ENCODE peak calls at places on chromosome 9, in five cellular contexts. C, E, J, R and W are unnamed samples.
A peak's percentile ranks its signal among the peaks of the same experiment; 100 is the strongest.

GRCh38 chr9:70195456-70195855 is 63.3 kb upstream of the SMC5 start:
- DNase-seq in J (no peak), C (no peak), R (no peak), E (no peak), W (no peak)

GRCh38 chr9:87684627-87685204 is 41.2 kb upstream of the CTSL start:
- DNase-seq in J (peak; percentile 19), C (no peak), E (peak; percentile 60), R (no peak), W (peak; percentile 73)

GRCh38 chr9:100601216-100601615 is 23.3 kb downstream of the CAVIN4 start:
- DNase-seq in E (peak; percentile 32), C (no peak), J (peak; percentile 69), R (no peak), W (peak; percentile 54)

GRCh38 chr9:108254236-108254635 is 601.5 kb downstream of the ACTL7B start:
- DNase-seq in R (no peak), C (no peak), J (no peak), E (no peak), W (no peak)

GRCh38 chr9:95225016-95225745 is 92.3 kb downstream of the FANCC start:
- DNase-seq in J (peak; percentile 2), C (no peak), R (no peak), E (no peak), W (peak; percentile 27)

GRCh38 chr9:22469928-22470544 is 23.4 kb downstream of the DMRTA1 start:
- DNase-seq in J (peak; percentile 24), E (no peak), R (peak; percentile 3), C (no peak), W (peak; percentile 30)

GRCh38 chr9:60545346-60546315 is 368.6 kb upstream of the SPATA31A5 start:
- DNase-seq in R (no peak), E (no peak), J (no peak), C (no peak), W (no peak)

GRCh38 chr9:32701321-32702022 is 66.0 kb upstream of the TAF1L start:
- DNase-seq in J (no peak), C (no peak), R (no peak), E (no peak), W (no peak)

GRCh38 chr9:92963831-92964606 is 16.7 kb downstream of the FGD3 start:
- DNase-seq in J (peak; percentile 39), R (peak; percentile 80), E (no peak), C (no peak), W (no peak)

GRCh38 chr9:129697111-129697955 is 31.9 kb downstream of the PRRX2 start:
- DNase-seq in E (peak; percentile 51), J (no peak), C (no peak), R (no peak), W (peak; percentile 44)

GRCh38 chr9:90102292-90102901 is 497.6 kb downstream of the GADD45G start:
- DNase-seq in R (peak; percentile 36), C (peak; percentile 53), J (peak; percentile 71), E (peak; percentile 66), W (peak; percentile 88)

GRCh38 chr9:3608011-3608410 is 82.2 kb upstream of the RFX3 start:
- DNase-seq in J (no peak), E (no peak), R (peak; percentile 46), C (no peak), W (no peak)

GRCh38 chr9:134433101-134433500 is 106.8 kb downstream of the RXRA start:
- DNase-seq in C (no peak), E (no peak), J (no peak), R (no peak), W (no peak)

GRCh38 chr9:72734631-72735030 is 213.2 kb downstream of the TMC1 start:
- DNase-seq in C (no peak), E (no peak), R (no peak), J (no peak), W (no peak)

GRCh38 chr9:132237481-132237880 is 75.6 kb downstream of the NTNG2 start:
- DNase-seq in C (no peak), J (no peak), E (no peak), R (no peak), W (peak; percentile 37)

GRCh38 chr9:17528859-17529258 is 50.0 kb upstream of the SH3GL2 start:
- DNase-seq in E (no peak), J (no peak), R (no peak), C (no peak), W (no peak)

GRCh38 chr9:88998911-88999310 is 7.6 kb downstream of the S1PR3 start:
- DNase-seq in R (no peak), C (no peak), J (no peak), E (no peak), W (no peak)

GRCh38 chr9:89002987-89003386 is 11.7 kb downstream of the S1PR3 start:
- DNase-seq in C (no peak), J (no peak), R (no peak), E (no peak), W (no peak)

GRCh38 chr9:89001917-89002540 is 10.8 kb downstream of the S1PR3 start:
- DNase-seq in R (no peak), J (no peak), E (no peak), C (no peak), W (no peak)

GRCh38 chr9:89000281-89000875 is 9.1 kb downstream of the S1PR3 start:
- DNase-seq in J (no peak), R (no peak), E (no peak), C (no peak), W (no peak)

DNA sequence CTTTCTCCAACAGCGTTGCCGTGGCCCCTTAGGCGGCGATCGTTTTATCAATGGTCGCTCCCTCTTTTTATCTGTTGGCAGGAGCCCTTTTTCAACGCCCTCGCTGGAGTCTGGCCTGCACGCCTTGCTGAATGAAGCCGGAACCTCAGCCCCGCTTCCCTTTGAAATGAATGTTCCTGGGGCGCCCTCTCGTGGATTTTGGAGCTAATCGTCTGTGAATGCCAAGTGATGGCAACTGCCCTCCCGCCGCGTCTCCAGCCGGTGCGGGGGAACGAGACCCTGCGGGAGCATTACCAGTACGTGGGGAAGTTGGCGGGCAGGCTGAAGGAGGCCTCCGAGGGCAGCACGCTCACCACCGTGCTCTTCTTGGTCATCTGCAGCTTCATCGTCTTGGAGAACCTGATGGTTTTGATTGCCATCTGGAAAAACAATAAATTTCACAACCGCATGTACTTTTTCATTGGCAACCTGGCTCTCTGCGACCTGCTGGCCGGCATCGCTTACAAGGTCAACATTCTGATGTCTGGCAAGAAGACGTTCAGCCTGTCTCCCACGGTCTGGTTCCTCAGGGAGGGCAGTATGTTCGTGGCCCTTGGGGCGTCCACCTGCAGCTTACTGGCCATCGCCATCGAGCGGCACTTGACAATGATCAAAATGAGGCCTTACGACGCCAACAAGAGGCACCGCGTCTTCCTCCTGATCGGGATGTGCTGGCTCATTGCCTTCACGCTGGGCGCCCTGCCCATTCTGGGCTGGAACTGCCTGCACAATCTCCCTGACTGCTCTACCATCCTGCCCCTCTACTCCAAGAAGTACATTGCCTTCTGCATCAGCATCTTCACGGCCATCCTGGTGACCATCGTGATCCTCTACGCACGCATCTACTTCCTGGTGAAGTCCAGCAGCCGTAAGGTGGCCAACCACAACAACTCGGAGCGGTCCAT is 10.0 kb downstream of the S1PR3 start:
- DNase-seq in E (peak; percentile 33), C (peak; percentile 82), J (peak; percentile 65), R (no peak), W (peak; percentile 76)
- TF ChIP-seq KDM1A in E (no peak), C (no peak), J (no peak), R (no peak), W (no peak)

GRCh38 chr9:33782395-33783152 is 12.8 kb upstream of the PRSS3 start:
- DNase-seq in E (no peak), R (no peak), J (no peak), C (no peak), W (no peak)
- TF ChIP-seq KDM1A in E (no peak), R (no peak), J (no peak), C (no peak), W (no peak)

GRCh38 chr9:120182011-120182410 is 398.0 kb downstream of the CDK5RAP2 start:
- DNase-seq in C (no peak), J (no peak), R (no peak), E (no peak), W (no peak)

GRCh38 chr9:120187758-120188157 is 392.2 kb downstream of the CDK5RAP2 start:
- DNase-seq in C (no peak), J (no peak), R (no peak), E (peak; percentile 18), W (no peak)

GRCh38 chr9:120183615-120184014 is 396.4 kb downstream of the CDK5RAP2 start:
- DNase-seq in E (no peak), J (no peak), C (no peak), R (no peak), W (no peak)

GRCh38 chr9:120184266-120184665 is 395.7 kb downstream of the CDK5RAP2 start:
- DNase-seq in E (no peak), J (no peak), R (no peak), C (no peak), W (no peak)

GRCh38 chr9:120186276-120186675 is 393.7 kb downstream of the CDK5RAP2 start:
- DNase-seq in J (no peak), E (no peak), R (no peak), C (no peak), W (no peak)
- TF ChIP-seq KDM1A in J (no peak), E (no peak), R (no peak), C (no peak), W (no peak)

GRCh38 chr9:19151425-19152159 is 24.3 kb upstream of the PLIN2 start:
- DNase-seq in J (peak; percentile 99), R (no peak), E (no peak), C (no peak), W (no peak)

GRCh38 chr9:19149230-19149629 is 21.9 kb upstream of the PLIN2 start:
- DNase-seq in J (no peak), R (no peak), E (no peak), C (no peak), W (no peak)

GRCh38 chr9:19148170-19148569 is 20.9 kb upstream of the PLIN2 start:
- DNase-seq in C (no peak), J (no peak), R (no peak), E (no peak), W (no peak)

GRCh38 chr9:19146441-19146840 is 19.1 kb upstream of the PLIN2 start:
- DNase-seq in J (no peak), R (no peak), C (no peak), E (no peak), W (no peak)

GRCh38 chr9:19145881-19146280 is 18.6 kb upstream of the PLIN2 start:
- DNase-seq in C (no peak), R (no peak), E (no peak), J (no peak), W (no peak)
- TF ChIP-seq KDM1A in C (no peak), R (no peak), E (no peak), J (no peak), W (no peak)

GRCh38 chr9:81078555-81078954 is 610.8 kb downstream of the TLE1 start:
- DNase-seq in J (no peak), C (no peak), R (no peak), E (no peak), W (no peak)

GRCh38 chr9:81080185-81080584 is 609.2 kb downstream of the TLE1 start:
- DNase-seq in C (no peak), E (no peak), J (no peak), R (no peak), W (no peak)

GRCh38 chr9:81074261-81074660 is 615.1 kb downstream of the TLE1 start:
- DNase-seq in J (no peak), E (no peak), R (no peak), C (no peak), W (no peak)

GRCh38 chr9:81076131-81076530 is 613.2 kb downstream of the TLE1 start:
- DNase-seq in J (no peak), C (no peak), R (no peak), E (no peak), W (no peak)

GRCh38 chr9:81077572-81077971 is 611.8 kb downstream of the TLE1 start:
- DNase-seq in E (no peak), R (no peak), C (no peak), J (no peak), W (no peak)
- TF ChIP-seq KDM1A in E (no peak), R (no peak), C (no peak), J (no peak), W (no peak)